ENCODE peak calls at places on chromosomes 3 and 15, in seven cellular contexts. M is erythroblast, L is non-pigmented ciliary epithelial cell, W is GM12892, N is cardiac fibroblast, T is posterior vena cava, U is M059J. D is an unnamed sample.

GRCh38 chr15:70703483-70703882 is 59.9 kb downstream of the UACA start:
- DNase-seq in T (no peak), M (no peak), L (no peak), U (peak), W (no peak), N (peak), D (no peak)

GRCh38 chr3:5002174-5002870 is 23.1 kb downstream of the BHLHE40 start:
- DNase-seq in T (no peak), U (no peak), M (peak), W (no peak), N (no peak), L (no peak), D (no peak)

GRCh38 chr3:69386535-69387385 is 872 bp upstream of the FRMD4B start:
- DNase-seq in N (no peak), M (no peak), T (no peak), U (no peak), L (no peak), W (no peak), D (no peak)

GRCh38 chr3:8458235-8458634 is 43.4 kb upstream of the LMCD1 start:
- DNase-seq in T (no peak), W (no peak), N (peak), M (no peak), L (no peak), U (peak), D (no peak)

GRCh38 chr3:126133606-126134005 is 46.8 kb downstream of the ALDH1L1 start:
- DNase-seq in T (peak), L (no peak), W (no peak), U (no peak), M (no peak), N (no peak), D (no peak)

GRCh38 chr3:14231998-14232501 is 53.4 kb downstream of the LSM3 start:
- DNase-seq in W (no peak), U (no peak), T (no peak), L (no peak), M (no peak), N (no peak), D (no peak)

GRCh38 chr3:175951047-175951694 is 1092.0 kb downstream of the NAALADL2 start:
- DNase-seq in U (peak), M (no peak), L (no peak), N (no peak), T (no peak), W (no peak), D (no peak)

GRCh38 chr3:71219744-71220638 is 363.5 kb downstream of the FOXP1 start:
- DNase-seq in L (no peak), T (no peak), W (peak), M (no peak), N (no peak), U (no peak), D (no peak)

D was measured in MG63.